ENCODE peak calls at places on chromosome 22, in six cellular contexts. O is stimulated activated CD8-positive, alpha-beta memory T cell treated with anti-CD3 and anti-CD28 coated beads, Interleukin-7, amount 100 ng/mL, for 24 hours; E is midbrain; W is germinal center; D is B cell; L is AG09319. A is an unnamed sample.

GRCh38 chr22:48099251-48099650 is 1336.8 kb downstream of the TBC1D22A start:
- DNase-seq in O (no peak), E (no peak), W (no peak), D (no peak), L (no peak), A (no peak)

GRCh38 chr22:38125731-38126344 is 15.4 kb upstream of the BAIAP2L2 start:
- DNase-seq in O (no peak), E (no peak), W (no peak), D (no peak), L (no peak), A (no peak)

GRCh38 chr22:35411112-35411511 is 11.2 kb downstream of the MCM5 start:
- DNase-seq in O (no peak), E (no peak), W (peak; percentile 70), D (peak; percentile 81), L (no peak), A (no peak)

GRCh38 chr22:44585559-44586121 is 87.6 kb upstream of the RTL6 start:
- DNase-seq in O (no peak), E (no peak), W (no peak), D (peak; percentile 29), L (no peak), A (no peak)

GRCh38 chr22:48719978-48720661 is 1107.6 kb downstream of the BRD1 start:
- DNase-seq in O (no peak), E (no peak), W (no peak), D (no peak), L (no peak), A (no peak)

GRCh38 chr22:37312549-37313183 is 30.4 kb downstream of the CYTH4 start:
- DNase-seq in O (no peak), E (no peak), W (no peak), D (no peak), L (no peak), A (no peak)

GRCh38 chr22:27170491-27170890 is 513.1 kb downstream of the MIAT start:
- DNase-seq in O (no peak), E (no peak), W (no peak), D (no peak), L (peak; percentile 36), A (no peak)

GRCh38 chr22:46052801-46053562 is 76.0 kb upstream of the WNT7B start:
- DNase-seq in O (no peak), E (no peak), W (no peak), D (no peak), L (no peak), A (peak; percentile 55)

GRCh38 chr22:20641919-20642579 is 131.9 kb upstream of the SERPIND1 start:
- DNase-seq in O (no peak), E (no peak), W (no peak), D (no peak), L (no peak), A (no peak)

GRCh38 chr22:31295831-31296230 is 3.5 kb upstream of the PIK3IP1 start:
- DNase-seq in O (no peak), E (no peak), W (no peak), D (no peak), L (no peak), A (no peak)

GRCh38 chr22:47395481-47395880 is 633.0 kb downstream of the TBC1D22A start:
- DNase-seq in O (no peak), E (no peak), W (no peak), D (no peak), L (no peak), A (no peak)

GRCh38 chr22:39430576-39431150 is 26.1 kb upstream of the MGAT3 start:
- DNase-seq in O (no peak), E (no peak), W (no peak), D (no peak), L (no peak), A (no peak)

GRCh38 chr22:24466831-24467249 is 28.3 kb upstream of the UPB1 start:
- DNase-seq in O (no peak), E (peak; percentile 16), W (no peak), D (no peak), L (no peak), A (peak; percentile 18)

GRCh38 chr22:38072322-38073149 is 11.4 kb downstream of the SLC16A8 start:
- DNase-seq in O (no peak), E (no peak), W (no peak), D (no peak), L (no peak), A (no peak)

GRCh38 chr22:31776231-31776630 is 22.4 kb downstream of the DEPDC5 start:
- DNase-seq in O (no peak), E (no peak), W (no peak), D (no peak), L (no peak), A (no peak)

GRCh38 chr22:31342389-31343125 is 3.6 kb downstream of the PATZ1 start:
- DNase-seq in O (no peak), E (no peak), W (no peak), D (no peak), L (no peak), A (no peak)

GRCh38 chr22:40285508-40285907 is 60.8 kb upstream of the ADSL start:
- DNase-seq in O (no peak), E (no peak), W (no peak), D (no peak), L (no peak), A (no peak)

GRCh38 chr22:31628362-31628761 is 33.7 kb downstream of the PISD start:
- DNase-seq in O (no peak), E (no peak), W (no peak), D (no peak), L (no peak), A (no peak)

GRCh38 chr22:33850724-33851123 is 69.6 kb downstream of the LARGE1 start:
- DNase-seq in O (no peak), E (no peak), W (no peak), D (no peak), L (no peak), A (no peak)

GRCh38 chr22:43151251-43152000 is at the start of gene TSPO:
- DNase-seq in O (peak; percentile 38), E (peak; percentile 85), W (peak; percentile 83), D (peak; percentile 58), L (no peak), A (no peak)

GRCh38 chr22:21778705-21779363 is 43.2 kb upstream of the YPEL1 start:
- DNase-seq in O (no peak), E (no peak), W (no peak), D (no peak), L (peak; percentile 22), A (no peak)

GRCh38 chr22:50084570-50084969 is 656 bp downstream of the MLC1 start:
- DNase-seq in O (no peak), E (no peak), W (no peak), D (no peak), L (no peak), A (no peak)

GRCh38 chr22:41482319-41482935 is 13.5 kb downstream of the ACO2 start:
- DNase-seq in O (no peak), E (no peak), W (no peak), D (no peak), L (no peak), A (no peak)

GRCh38 chr22:31244044-31244942 is 32.2 kb downstream of the LIMK2 start:
- DNase-seq in O (no peak), E (no peak), W (no peak), D (no peak), L (peak; percentile 15), A (peak; percentile 75)

GRCh38 chr22:26674211-26675190 is 17.1 kb downstream of the MIAT start:
- DNase-seq in O (no peak), E (no peak), W (peak; percentile 46), D (no peak), L (no peak), A (no peak)

GRCh38 chr22:44497218-44497903 is 672 bp downstream of the RTL6 start:
- DNase-seq in O (no peak), E (no peak), W (peak; percentile 9), D (no peak), L (no peak), A (peak; percentile 17)

GRCh38 chr22:30875481-30876215 is 92.9 kb downstream of the MORC2 start:
- DNase-seq in O (no peak), E (peak; percentile 65), W (no peak), D (no peak), L (no peak), A (peak; percentile 83)

GRCh38 chr22:35749808-35750207 is 32.1 kb downstream of the APOL5 start:
- DNase-seq in O (no peak), E (no peak), W (peak; percentile 65), D (peak; percentile 79), L (peak; percentile 87), A (no peak)

GRCh38 chr22:35631597-35631996 is 14.5 kb upstream of the MB start:
- DNase-seq in O (no peak), E (no peak), W (peak; percentile 67), D (no peak), L (no peak), A (peak; percentile 26)